ENCODE peak calls at places on chromosome 7, in four cellular contexts. H is K562, A is WTC11, P is H1. B is an unnamed sample.

GRCh38 chr7:85023066-85023687 is 163.7 kb downstream of the SEMA3D start:
- DNase-seq in H (peak), A (no peak), P (no peak), B (no peak)

GRCh38 chr7:29190349-29191045 is 4.1 kb upstream of the CHN2 start:
- DNase-seq in H (no peak), A (no peak), P (no peak), B (no peak)

GRCh38 chr7:45588466-45588865 is 14.3 kb downstream of the ADCY1 start:
- DNase-seq in H (no peak), A (no peak), P (no peak), B (no peak)

GRCh38 chr7:137642467-137642866 is 204.3 kb downstream of the DGKI start:
- DNase-seq in H (no peak), A (no peak), P (no peak), B (no peak)

GRCh38 chr7:158110034-158110590 is 477.5 kb downstream of the PTPRN2 start:
- DNase-seq in H (no peak), A (no peak), P (peak), B (no peak)

GRCh38 chr7:6630007-6630849 is 6.9 kb upstream of the ZNF316 start:
- DNase-seq in H (no peak), A (no peak), P (no peak), B (no peak)

GRCh38 chr7:75762350-75762917 is 9.6 kb downstream of the CCL26 start:
- DNase-seq in H (peak), A (no peak), P (no peak), B (peak)

GRCh38 chr7:34036069-34036920 is 131.0 kb downstream of the BMPER start:
- DNase-seq in H (peak), A (peak), P (no peak), B (no peak)

GRCh38 chr7:158676171-158676840 is 28.3 kb downstream of the NCAPG2 start:
- DNase-seq in H (no peak), A (no peak), P (no peak), B (no peak)

GRCh38 chr7:47314728-47315601 is 266.9 kb downstream of the TNS3 start:
- DNase-seq in H (no peak), A (no peak), P (peak), B (no peak)

GRCh38 chr7:131896189-131896855 is 339.9 kb upstream of the PODXL start:
- DNase-seq in H (no peak), A (peak), P (peak), B (no peak)

GRCh38 chr7:40329601-40330153 is 194.9 kb downstream of the SUGCT start:
- DNase-seq in H (peak), A (no peak), P (no peak), B (peak)

GRCh38 chr7:150370612-150371071 is 2.0 kb downstream of the REPIN1 start:
- DNase-seq in H (no peak), A (no peak), P (no peak), B (no peak)

GRCh38 chr7:5780801-5781496 is 514 bp downstream of the RNF216 start:
- DNase-seq in H (no peak), A (peak), P (peak), B (peak)

GRCh38 chr7:35035511-35035921 is 1.8 kb downstream of the DPY19L1 start:
- DNase-seq in H (peak), A (no peak), P (no peak), B (no peak)

GRCh38 chr7:40299097-40299496 is 164.3 kb downstream of the SUGCT start:
- DNase-seq in H (no peak), A (no peak), P (no peak), B (no peak)

GRCh38 chr7:26627871-26628270 is 236.5 kb downstream of the SKAP2 start:
- DNase-seq in H (no peak), A (no peak), P (peak), B (no peak)

GRCh38 chr7:603152-603941 is 83.7 kb upstream of the PDGFA start:
- DNase-seq in H (peak), A (no peak), P (no peak), B (no peak)

GRCh38 chr7:110204527-110204926 is 886.4 kb upstream of the LRRN3 start:
- DNase-seq in H (no peak), A (peak), P (peak), B (no peak)

GRCh38 chr7:28732037-28732869 is 225.9 kb downstream of the TRIL start:
- DNase-seq in H (no peak), A (no peak), P (no peak), B (no peak)

GRCh38 chr7:83155407-83155806 is 7.3 kb downstream of the PCLO start:
- DNase-seq in H (no peak), A (no peak), P (no peak), B (no peak)

GRCh38 chr7:132206594-132206993 is 369.7 kb downstream of the PLXNA4 start:
- DNase-seq in H (no peak), A (no peak), P (no peak), B (no peak)

GRCh38 chr7:92873776-92874175 is 37.4 kb upstream of the CDK6 start:
- DNase-seq in H (no peak), A (no peak), P (no peak), B (no peak)

GRCh38 chr7:41870017-41870416 is 167.1 kb upstream of the INHBA start:
- DNase-seq in H (no peak), A (no peak), P (no peak), B (no peak)

GRCh38 chr7:34471844-34472243 is 186.2 kb upstream of the NPSR1 start:
- DNase-seq in H (no peak), A (peak), P (no peak), B (no peak)

GRCh38 chr7:85829817-85830432 is 643.1 kb upstream of the SEMA3D start:
- DNase-seq in H (no peak), A (no peak), P (no peak), B (peak)

GRCh38 chr7:28718042-28718452 is 240.1 kb downstream of the TRIL start:
- DNase-seq in H (no peak), A (no peak), P (no peak), B (no peak)

GRCh38 chr7:116998567-116998966 is 45.3 kb downstream of the ST7 start:
- DNase-seq in H (no peak), A (no peak), P (no peak), B (no peak)

GRCh38 chr7:69598081-69598486 is at the start of gene AUTS2:
- DNase-seq in H (peak), A (peak), P (peak), B (peak)

GRCh38 chr7:69597278-69598076 is 798 bp upstream of the AUTS2 start:
- DNase-seq in H (no peak), A (peak), P (peak), B (peak)

GRCh38 chr7:69599879-69600764 is 1.8 kb downstream of the AUTS2 start:
- DNase-seq in H (no peak), A (no peak), P (no peak), B (peak)

GRCh38 chr7:69598487-69599148 is 343 bp downstream of the AUTS2 start:
- DNase-seq in H (no peak), A (peak), P (no peak), B (no peak)

DNA sequence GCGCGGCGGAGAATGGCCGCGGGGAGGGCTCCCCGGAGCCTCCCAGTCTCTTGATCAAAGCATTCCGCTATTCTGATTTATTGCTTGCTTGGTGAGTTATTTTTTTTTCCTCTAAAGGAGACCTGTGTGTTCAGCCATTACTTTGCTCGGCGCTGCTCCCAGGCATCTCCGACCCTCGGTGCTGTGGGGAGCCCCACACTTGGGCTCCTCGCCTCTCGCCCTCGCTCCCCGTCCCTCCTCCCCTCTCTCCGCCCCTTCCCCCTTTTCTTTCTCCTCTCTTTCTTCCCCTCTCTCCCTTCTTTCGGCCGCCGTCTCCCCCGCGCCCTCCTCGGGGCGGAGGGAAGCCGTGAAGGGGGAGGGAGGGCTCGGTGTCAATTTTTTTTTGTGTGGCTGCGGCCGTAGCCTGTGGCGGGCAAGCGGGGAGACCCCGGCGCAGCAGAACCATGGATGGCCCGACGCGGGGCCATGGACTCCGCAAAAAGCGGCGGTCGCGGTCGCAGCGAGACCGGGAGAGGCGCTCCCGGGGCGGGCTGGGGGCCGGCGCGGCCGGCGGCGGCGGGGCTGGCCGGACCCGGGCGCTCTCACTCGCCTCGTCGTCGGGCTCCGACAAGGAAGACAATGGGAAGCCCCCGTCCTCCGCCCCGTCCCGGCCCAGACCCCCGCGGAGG is 1.1 kb downstream of the AUTS2 start:
- DNase-seq in H (no peak), A (peak), P (peak), B (peak)
- TF ChIP-seq USF2 in H (no peak), A (no peak), P (no peak), B (no peak)

GRCh38 chr7:18497800-18498199 is 2.3 kb downstream of the HDAC9 start:
- DNase-seq in H (no peak), A (no peak), P (no peak), B (no peak)
- TF ChIP-seq TEAD4 in H (no peak), A (no peak), P (no peak), B (no peak)

DNA sequence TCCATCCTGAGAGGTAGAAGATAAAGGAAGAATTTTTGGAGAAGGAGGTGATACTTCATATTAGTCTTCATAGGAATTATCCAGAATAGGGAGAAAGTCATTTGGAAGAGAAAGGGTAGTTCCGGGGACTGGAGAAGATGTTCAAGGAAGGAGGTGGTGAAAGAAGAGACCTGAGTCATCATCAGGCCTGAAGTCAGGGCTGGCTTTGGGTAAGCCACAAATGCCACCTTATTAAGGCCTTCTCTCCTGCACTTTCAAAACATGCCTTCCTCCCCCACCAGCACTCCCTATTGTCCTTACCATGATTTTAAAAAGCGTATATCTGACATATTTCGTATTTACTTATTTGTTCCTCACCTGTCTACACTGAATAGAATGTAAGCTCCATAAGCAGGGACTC is 112.2 kb upstream of the LRGUK start:
- DNase-seq in H (no peak), A (no peak), P (no peak), B (no peak)
- TF ChIP-seq USF2 in H (no peak), A (no peak), P (no peak), B (no peak)

DNA sequence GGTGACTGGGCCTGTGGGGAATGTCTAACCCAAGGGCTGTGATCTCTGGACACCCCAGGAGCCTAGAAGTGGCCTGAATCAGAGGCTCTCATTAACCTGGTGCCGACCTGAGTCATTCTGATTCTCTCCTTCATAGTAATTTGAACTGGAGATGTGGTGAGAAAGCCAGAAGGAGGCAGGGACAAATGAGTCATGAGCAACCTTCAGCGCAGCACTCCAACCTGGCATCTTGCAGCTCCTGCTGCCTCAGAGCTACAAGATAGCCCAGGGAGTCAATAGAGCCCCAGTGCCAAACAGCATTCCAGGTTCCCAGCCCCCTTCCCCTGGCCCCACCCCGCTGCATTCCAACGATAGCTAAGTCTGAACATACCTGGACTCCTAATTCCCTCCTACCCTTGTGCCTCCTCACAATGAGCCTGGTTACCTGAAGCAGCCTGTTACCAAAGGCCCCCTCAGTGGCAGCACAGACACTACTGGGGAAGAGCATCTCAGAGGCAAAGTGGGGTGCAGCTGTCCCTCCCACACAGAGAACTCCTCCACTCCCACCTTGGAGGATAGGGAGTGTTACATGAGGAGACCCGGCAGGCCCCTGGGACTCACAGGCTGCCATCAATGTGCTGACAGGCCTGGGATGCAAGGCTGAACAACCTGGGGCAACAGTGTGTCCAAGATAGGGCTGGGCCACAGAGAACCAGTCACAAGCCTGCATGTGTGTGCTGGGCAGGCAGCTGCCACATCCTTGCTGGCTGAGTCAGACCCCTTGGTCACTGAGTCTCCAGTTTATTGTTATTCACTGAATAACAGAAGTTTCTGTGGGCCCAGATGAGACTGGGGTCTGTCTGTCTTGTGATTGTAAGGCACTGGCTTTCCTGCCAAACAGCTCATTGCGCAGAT is 76.8 kb upstream of the LEP start:
- DNase-seq in H (no peak), A (peak), P (no peak), B (no peak)
- TF ChIP-seq TEAD4 in H (no peak), A (no peak), P (peak), B (peak)

DNA sequence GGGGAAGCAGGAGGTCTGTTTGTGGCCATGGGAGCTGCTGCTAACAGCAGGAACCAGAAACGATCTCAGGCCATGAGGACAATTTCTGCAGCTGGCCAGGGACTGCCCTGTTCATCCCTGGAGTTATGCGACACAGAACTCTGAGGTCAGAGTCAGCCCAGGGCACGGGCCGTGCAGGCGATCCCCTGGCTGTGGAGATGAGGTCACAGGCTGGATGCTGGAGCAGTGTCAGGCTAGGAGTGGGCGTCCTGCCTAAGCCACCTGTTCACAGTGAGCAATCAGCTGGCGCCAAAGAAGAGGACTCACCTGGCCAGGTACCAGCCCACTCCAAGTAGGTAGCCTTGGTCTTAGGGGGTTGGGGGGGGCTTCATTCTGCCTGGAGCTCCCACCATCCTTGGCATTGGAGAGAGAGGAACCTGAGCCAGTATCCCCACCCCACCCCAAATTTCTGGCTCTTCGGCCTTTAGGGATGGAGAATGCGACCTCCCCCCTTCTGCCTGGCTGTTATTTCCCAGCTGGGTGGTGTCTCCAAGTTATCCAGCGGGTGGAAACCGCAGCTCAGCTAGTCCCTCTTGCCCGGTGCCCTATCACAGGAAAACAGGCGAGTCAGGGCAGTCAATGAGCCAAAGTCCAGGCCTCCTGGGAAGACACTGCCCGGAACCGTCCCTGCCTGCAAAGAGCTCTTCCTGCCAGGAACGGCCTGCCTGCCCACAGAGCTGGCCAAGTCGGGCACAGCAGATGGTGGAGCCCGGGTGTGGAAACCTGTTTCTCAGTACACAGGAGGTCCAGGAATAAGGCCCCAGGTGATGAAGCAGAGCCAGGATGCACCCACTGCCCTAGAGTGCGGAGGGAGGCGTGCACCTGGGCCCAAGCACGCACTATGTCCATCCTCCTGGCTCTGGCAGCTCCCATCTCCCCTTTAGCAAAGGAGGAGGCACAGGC is 1.8 kb upstream of the TTYH3 start:
- DNase-seq in H (no peak), A (no peak), P (no peak), B (no peak)
- TF ChIP-seq USF2 in H (no peak), A (no peak), P (no peak), B (no peak)

GRCh38 chr7:105721571-105722104 is 140.3 kb upstream of the EFCAB10 start:
- DNase-seq in H (no peak), A (no peak), P (no peak), B (no peak)

GRCh38 chr7:105719919-105720318 is 138.6 kb upstream of the EFCAB10 start:
- DNase-seq in H (no peak), A (no peak), P (no peak), B (no peak)

GRCh38 chr7:105719395-105719794 is 138.1 kb upstream of the EFCAB10 start:
- DNase-seq in H (no peak), A (no peak), P (no peak), B (no peak)

GRCh38 chr7:105724688-105725087 is 143.4 kb upstream of the EFCAB10 start:
- DNase-seq in H (no peak), A (no peak), P (no peak), B (no peak)

GRCh38 chr7:105723582-105723981 is 142.3 kb upstream of the EFCAB10 start:
- DNase-seq in H (no peak), A (peak), P (no peak), B (no peak)
- TF ChIP-seq TEAD4 in H (no peak), A (no peak), P (no peak), B (no peak)

DNA sequence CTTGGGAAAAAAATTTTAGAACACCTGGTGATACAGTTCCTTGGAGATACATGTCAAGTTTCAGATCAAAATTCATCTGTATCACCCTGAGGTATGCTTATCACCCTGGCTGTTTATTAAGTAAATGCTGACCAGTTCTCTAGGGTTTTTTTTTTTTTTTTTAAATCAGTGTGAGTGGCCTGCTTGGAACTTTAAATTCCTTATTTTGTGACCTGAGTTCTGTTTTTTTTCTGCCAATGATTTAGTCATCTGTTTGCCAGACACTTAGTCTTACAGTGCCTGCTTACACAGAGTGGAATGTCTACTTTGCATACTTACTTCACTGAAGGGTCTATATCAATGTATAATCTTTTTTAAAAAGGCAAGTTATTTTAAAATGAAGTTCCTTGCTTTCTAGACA is 1.8 kb downstream of the TSPAN13 start:
- DNase-seq in H (no peak), A (no peak), P (no peak), B (no peak)
- TF ChIP-seq USF2 in H (no peak), A (no peak), P (no peak), B (no peak)

GRCh38 chr7:101243786-101244384 is 996 bp downstream of the FIS1 start:
- DNase-seq in H (peak), A (peak), P (peak), B (peak)
- TF ChIP-seq TEAD4 in H (no peak), A (no peak), P (no peak), B (no peak)

DNA sequence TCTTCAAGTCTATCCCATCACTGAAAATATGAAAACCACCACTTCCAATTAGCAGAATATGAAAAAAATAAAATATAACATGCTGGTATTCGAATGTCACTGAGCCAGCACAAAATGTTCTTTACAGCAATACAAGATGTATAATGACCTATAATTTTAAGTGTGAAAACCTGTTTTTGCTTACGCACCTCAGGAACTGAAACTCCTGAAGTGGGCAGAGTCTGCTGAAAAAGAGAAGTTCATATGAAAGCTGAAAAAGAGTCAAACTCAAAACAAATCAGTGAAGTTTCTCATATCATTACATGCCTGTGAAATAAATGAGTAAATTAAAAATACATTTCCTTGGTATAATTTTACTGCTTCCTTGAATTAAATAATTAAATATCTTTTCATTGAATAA is 272.5 kb downstream of the DGKB start:
- DNase-seq in H (no peak), A (no peak), P (no peak), B (no peak)
- TF ChIP-seq USF2 in H (no peak), A (no peak), P (no peak), B (no peak)

DNA sequence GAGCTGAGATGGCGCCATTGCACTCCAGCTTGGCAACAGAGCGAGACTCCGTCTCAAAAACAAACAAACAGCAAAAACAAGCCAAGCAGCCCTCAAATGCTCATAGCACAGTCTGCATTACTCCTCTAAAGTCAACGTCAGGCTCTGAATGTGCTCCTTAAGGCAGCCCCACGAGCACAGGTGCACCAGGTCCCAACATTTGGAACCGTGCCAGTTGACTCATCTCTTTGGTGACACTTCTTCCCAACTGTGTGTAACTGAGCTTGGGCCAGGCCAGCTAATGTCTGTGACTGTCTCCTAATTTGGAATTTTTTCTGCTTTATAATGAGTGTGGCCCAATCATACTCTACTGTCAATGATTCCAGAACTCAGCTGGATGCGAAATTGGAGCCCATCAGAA is 66.3 kb upstream of the EFCAB10 start:
- DNase-seq in H (no peak), A (no peak), P (no peak), B (no peak)
- TF ChIP-seq TEAD4 in H (no peak), A (no peak), P (no peak), B (no peak)